ENCODE peak calls at places on chromosomes 1 and 21, in six cellular contexts. X, O, Z, G, L and T are unnamed samples.

GRCh38 chr1:242770366-242770765 is 245.9 kb upstream of the PLD5 start:
- DNase-seq in L (no peak), Z (no peak), O (no peak), X (no peak), G (no peak), T (no peak)

GRCh38 chr1:67313934-67314671 is 6.4 kb downstream of the IL12RB2 start:
- DNase-seq in Z (no peak), O (no peak), L (no peak), X (no peak), G (no peak), T (no peak)

GRCh38 chr1:52911541-52911940 is 10.0 kb downstream of the ECHDC2 start:
- DNase-seq in G (no peak), X (no peak), Z (no peak), L (no peak), O (no peak), T (no peak)

GRCh38 chr1:36834586-36834985 is 199.7 kb downstream of the GRIK3 start:
- DNase-seq in X (no peak), G (no peak), Z (peak), O (no peak), L (no peak), T (no peak)

GRCh38 chr1:65792671-65793358 is at the start of gene PDE4B:
- DNase-seq in L (no peak), G (no peak), Z (peak), X (no peak), O (peak), T (peak)

GRCh38 chr1:36816348-36816747 is 218.0 kb downstream of the GRIK3 start:
- DNase-seq in L (no peak), G (no peak), X (no peak), Z (peak), O (no peak), T (no peak)

GRCh38 chr1:31580891-31581603 is 4.7 kb downstream of the TINAGL1 start:
- DNase-seq in L (no peak), O (no peak), Z (no peak), G (no peak), X (no peak), T (no peak)

GRCh38 chr1:215475719-215476525 is 91.2 kb upstream of the KCTD3 start:
- DNase-seq in X (no peak), L (peak), O (peak), Z (no peak), G (no peak), T (no peak)

GRCh38 chr21:42850866-42851391 is 28.4 kb downstream of the WDR4 start:
- DNase-seq in Z (peak), G (no peak), X (no peak), O (peak), L (peak), T (peak)

DNA sequence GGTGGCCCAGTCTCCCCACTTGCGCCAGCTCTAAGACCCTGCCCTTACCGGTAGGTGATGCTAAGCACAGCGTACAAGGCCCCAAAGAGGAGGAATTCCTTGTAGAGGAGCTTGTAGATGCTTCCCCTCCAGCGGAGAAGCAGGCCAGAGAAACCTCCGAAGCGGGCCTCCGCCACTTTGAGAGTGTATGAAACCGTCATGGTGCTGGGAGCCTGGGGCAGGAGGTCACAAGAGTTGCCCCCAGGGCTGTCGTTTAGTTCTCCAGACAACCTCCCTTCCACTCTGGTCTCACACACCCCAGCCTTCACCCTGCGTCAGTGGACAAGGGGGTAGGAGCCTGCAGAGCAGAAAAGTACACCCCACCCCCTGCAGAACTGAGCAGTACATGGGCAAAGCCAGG is 464 bp downstream of the BEST4 start:
- DNase-seq in O (no peak), L (no peak), G (no peak), Z (no peak), X (no peak), T (no peak)
- TF ChIP-seq CTCF in O (no peak), L (no peak), G (no peak), Z (no peak), X (no peak), T (no peak)

GRCh38 chr1:68819190-68819829 is 322.4 kb upstream of the DEPDC1 start:
- DNase-seq in G (no peak), L (peak), X (no peak), O (peak), Z (no peak), T (peak)
- TF ChIP-seq CTCF in G (peak), L (peak), X (no peak), O (peak), Z (no peak), T (peak)

GRCh38 chr21:38171723-38172344 is 85.0 kb upstream of the KCNJ15 start:
- DNase-seq in Z (no peak), X (no peak), O (peak), L (peak), G (no peak), T (peak)
- TF ChIP-seq CTCF in Z (no peak), X (no peak), O (peak), L (peak), G (no peak), T (peak)

GRCh38 chr1:175820456-175820855 is 77.1 kb upstream of the TNR start:
- DNase-seq in L (no peak), G (no peak), O (no peak), X (no peak), Z (no peak), T (no peak)
- TF ChIP-seq CTCF in L (no peak), G (no peak), O (no peak), X (no peak), Z (no peak), T (no peak)

GRCh38 chr1:29052100-29052499 is 71.6 kb downstream of the TMEM200B start:
- DNase-seq in G (no peak), X (no peak), O (peak), Z (no peak), L (no peak), T (no peak)

GRCh38 chr1:29056256-29056655 is 67.4 kb downstream of the TMEM200B start:
- DNase-seq in X (no peak), L (no peak), Z (no peak), G (no peak), O (no peak), T (no peak)

GRCh38 chr1:29057700-29058099 is 66.0 kb downstream of the TMEM200B start:
- DNase-seq in G (no peak), Z (no peak), L (no peak), X (no peak), O (peak), T (no peak)

GRCh38 chr1:29052951-29053350 is 70.8 kb downstream of the TMEM200B start:
- DNase-seq in Z (no peak), O (no peak), L (no peak), G (no peak), X (no peak), T (no peak)

GRCh38 chr1:29055160-29055559 is 68.5 kb downstream of the TMEM200B start:
- DNase-seq in O (peak), Z (no peak), L (peak), G (no peak), X (no peak), T (no peak)
- TF ChIP-seq CTCF in O (no peak), Z (no peak), L (no peak), G (no peak), X (no peak), T (no peak)

DNA sequence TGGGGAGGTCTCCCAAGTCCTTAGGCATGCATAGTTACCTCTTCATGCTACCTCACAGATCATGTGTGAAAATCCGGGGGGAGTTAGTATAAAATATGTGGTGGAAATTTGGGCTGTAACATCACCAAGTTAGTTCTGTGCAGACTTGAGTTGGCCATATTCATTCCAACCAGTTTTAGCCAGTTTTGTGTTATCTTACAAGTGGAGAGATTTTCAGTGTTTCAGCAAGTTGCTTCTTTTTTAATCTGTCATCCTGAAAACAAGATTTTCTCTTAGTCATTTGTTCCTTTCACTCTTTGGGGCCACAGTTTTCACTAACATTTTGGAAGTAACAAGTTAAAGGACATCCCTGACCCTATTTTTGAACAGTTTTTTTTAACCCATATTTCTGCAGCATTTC is 11.3 kb downstream of the SLC25A24 start:
- DNase-seq in O (no peak), Z (no peak), L (no peak), X (no peak), G (no peak), T (no peak)
- TF ChIP-seq CTCF in O (no peak), Z (no peak), L (no peak), X (no peak), G (no peak), T (no peak)

DNA sequence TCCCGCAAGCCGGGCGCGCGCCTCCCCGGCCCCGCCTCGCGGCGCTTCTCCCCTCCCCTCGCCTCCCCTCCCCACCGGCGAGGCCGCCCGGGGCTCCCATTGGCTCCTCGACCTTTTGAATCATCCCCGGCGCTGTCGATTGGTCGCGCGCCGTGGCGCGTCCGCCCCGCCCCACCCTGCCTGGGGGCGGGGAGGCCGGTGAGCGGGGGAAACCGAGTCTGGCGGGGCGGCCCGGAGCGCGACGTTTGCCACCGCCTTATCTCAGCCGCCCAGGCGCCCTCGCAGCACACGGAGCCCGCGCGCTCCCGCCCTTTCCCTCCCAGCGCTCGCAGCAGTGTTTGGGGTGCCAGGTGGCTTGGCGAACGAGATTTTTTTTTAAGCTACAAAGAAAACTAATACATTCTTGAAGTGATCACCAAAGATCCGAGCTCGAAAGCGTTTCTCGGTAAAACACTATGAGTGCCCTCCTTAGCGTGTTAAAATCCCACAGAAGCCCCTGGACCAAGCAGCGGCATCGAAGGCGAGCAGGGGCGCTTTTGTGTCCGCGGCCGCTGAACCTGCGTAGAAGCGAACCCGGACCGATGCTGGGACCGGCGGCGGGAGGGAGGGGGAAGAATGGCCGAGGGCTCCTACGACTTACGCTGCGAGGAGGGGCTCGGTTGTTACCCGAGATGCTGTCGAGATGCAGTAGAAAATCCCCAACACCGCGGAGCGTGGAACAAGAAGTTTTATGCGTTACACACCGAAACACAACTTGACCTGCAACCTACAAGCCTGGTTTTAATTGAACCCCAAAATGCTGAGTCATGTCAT is 434 bp upstream of the LBR start:
- DNase-seq in G (peak), O (peak), X (peak), L (peak), Z (peak), T (peak)
- TF ChIP-seq CTCF in G (no peak), O (no peak), X (no peak), L (no peak), Z (no peak), T (no peak)

GRCh38 chr1:248824301-248824700 is 1.4 kb downstream of the SH3BP5L start:
- DNase-seq in G (no peak), X (no peak), L (no peak), Z (no peak), O (no peak), T (no peak)
- TF ChIP-seq CTCF in G (no peak), X (no peak), L (no peak), Z (no peak), O (no peak), T (no peak)

GRCh38 chr1:157773723-157774350 is 3.1 kb downstream of the FCRL2 start:
- DNase-seq in L (peak), Z (no peak), G (no peak), X (no peak), O (no peak), T (peak)
- TF ChIP-seq CTCF in L (peak), Z (peak), G (no peak), X (no peak), O (peak), T (peak)

DNA sequence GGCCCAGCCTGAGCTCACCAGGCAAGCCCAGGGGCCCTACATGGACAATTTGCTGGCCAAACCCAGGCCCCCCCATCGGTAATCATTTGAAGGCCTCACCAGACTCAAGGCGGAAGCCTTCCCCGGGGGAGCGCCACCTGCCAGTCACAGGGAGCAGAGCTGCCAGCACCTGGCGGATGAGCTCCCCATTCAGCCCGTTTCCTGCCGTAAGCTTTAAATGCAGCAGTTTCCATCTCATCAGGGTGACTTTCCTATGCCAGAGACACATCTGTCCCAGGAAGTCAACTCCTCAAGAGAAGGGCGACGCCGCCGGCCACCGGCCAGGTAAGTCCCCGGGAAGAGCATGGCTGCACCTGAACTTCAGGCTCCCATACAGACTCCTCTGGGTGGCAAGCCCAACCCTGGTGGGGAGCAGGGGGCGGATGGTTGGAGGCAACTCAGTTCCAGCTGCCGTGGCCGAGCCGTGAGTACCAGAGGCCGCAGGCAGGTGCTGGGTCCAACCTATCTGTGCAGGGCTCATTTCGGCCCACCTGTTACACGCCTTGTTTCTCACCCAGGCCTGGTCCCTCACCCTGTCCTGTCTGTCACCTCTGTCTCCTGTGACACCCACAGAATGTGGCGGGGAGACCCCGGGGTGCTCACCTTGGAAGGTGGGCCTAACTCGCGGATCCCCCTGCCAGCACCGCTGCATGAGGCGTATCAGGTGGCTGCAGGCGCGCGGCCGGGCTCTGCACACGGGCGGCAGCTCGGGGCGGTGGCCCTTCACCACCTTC is 20.7 kb downstream of the RIPK4 start:
- DNase-seq in X (no peak), Z (no peak), O (no peak), L (no peak), G (no peak), T (peak)
- TF ChIP-seq CTCF in X (no peak), Z (no peak), O (no peak), L (peak), G (no peak), T (peak)